ENCODE peak calls at places on chromosomes 1 and 21, in nine cellular contexts. Y, Q, L, V, S, N, U, T and M are unnamed samples.

GRCh38 chr21:43298546-43299440 is 128.1 kb downstream of the SIK1 start:
- DNase-seq in Q (no peak), S (no peak), Y (no peak), N (no peak), T (no peak), U (no peak), L (no peak), V (no peak), M (no peak)

GRCh38 chr1:208781391-208782035 is 537.3 kb upstream of the PLXNA2 start:
- DNase-seq in N (no peak), S (no peak), U (peak; percentile 83), Q (no peak), T (no peak), V (no peak), Y (no peak), L (no peak), M (no peak)

GRCh38 chr1:77465139-77465538 is 183.3 kb downstream of the AK5 start:
- DNase-seq in Q (no peak), V (no peak), S (no peak), U (no peak), L (no peak), T (no peak), Y (no peak), N (no peak), M (no peak)

GRCh38 chr1:11822091-11822490 is 16.1 kb downstream of the CLCN6 start:
- DNase-seq in T (no peak), L (no peak), V (no peak), U (no peak), N (no peak), Q (no peak), S (no peak), Y (no peak), M (no peak)

GRCh38 chr1:42822833-42823392 is 5.7 kb upstream of the SVBP start:
- DNase-seq in V (no peak), N (no peak), Y (no peak), S (no peak), U (no peak), L (peak; percentile 60), Q (no peak), T (no peak), M (no peak)

GRCh38 chr1:83761084-83761760 is 237.7 kb downstream of the TTLL7 start:
- DNase-seq in L (no peak), Y (no peak), U (no peak), S (no peak), T (peak; percentile 96), V (no peak), Q (no peak), N (peak; percentile 64), M (no peak)

GRCh38 chr1:109111386-109112055 is 2.4 kb upstream of the ELAPOR1 start:
- DNase-seq in N (no peak), Q (no peak), Y (no peak), L (peak; percentile 6), U (no peak), T (no peak), S (no peak), V (no peak), M (no peak)

GRCh38 chr1:202280595-202280994 is 61.1 kb downstream of the UBE2T start:
- DNase-seq in T (no peak), Y (no peak), L (no peak), N (no peak), Q (no peak), S (no peak), U (peak; percentile 17), V (no peak), M (no peak)

GRCh38 chr1:54408701-54409066 is 2.5 kb upstream of the SSBP3 start:
- DNase-seq in T (no peak), U (no peak), Q (no peak), V (no peak), S (no peak), L (no peak), Y (no peak), N (no peak), M (no peak)

GRCh38 chr1:167095368-167095767 is 1.5 kb downstream of the STYXL2 start:
- DNase-seq in U (no peak), L (peak; percentile 34), V (no peak), N (no peak), Q (no peak), Y (peak; percentile 84), T (no peak), S (peak; percentile 74), M (no peak)

GRCh38 chr1:177385760-177386698 is 215.3 kb downstream of the BRINP2 start:
- DNase-seq in L (no peak), Y (peak; percentile 65), U (no peak), V (no peak), Q (no peak), N (peak; percentile 4), S (no peak), T (no peak), M (no peak)

GRCh38 chr1:33338495-33339211 is 17.8 kb upstream of the A3GALT2 start:
- DNase-seq in U (peak; percentile 63), Q (peak; percentile 68), T (no peak), V (peak; percentile 63), Y (peak; percentile 75), S (no peak), L (peak; percentile 96), N (no peak), M (no peak)

GRCh38 chr1:154534263-154534844 is 24.1 kb downstream of the UBE2Q1 start:
- DNase-seq in Q (no peak), V (no peak), S (peak; percentile 77), T (peak; percentile 49), U (peak; percentile 89), L (peak; percentile 20), Y (peak; percentile 44), N (no peak), M (no peak)

GRCh38 chr1:212607206-212607923 is 1.2 kb upstream of the ATF3 start:
- DNase-seq in N (peak; percentile 63), Q (peak; percentile 49), V (peak; percentile 35), U (peak; percentile 52), L (no peak), T (peak; percentile 4), S (no peak), Y (peak; percentile 46), M (peak; percentile 40)

GRCh38 chr1:229669333-229669732 is 43.3 kb downstream of the URB2 start:
- DNase-seq in Q (no peak), S (no peak), N (no peak), U (no peak), V (no peak), Y (no peak), L (peak; percentile 67), T (no peak), M (no peak)

GRCh38 chr1:218547901-218548730 is 203.0 kb downstream of the TGFB2 start:
- DNase-seq in T (no peak), U (no peak), Q (no peak), N (no peak), S (no peak), L (no peak), Y (no peak), V (no peak), M (no peak)

GRCh38 chr1:218548764-218549163 is 203.6 kb downstream of the TGFB2 start:
- DNase-seq in S (no peak), L (no peak), T (no peak), N (no peak), U (no peak), Y (no peak), V (no peak), Q (no peak), M (no peak)

GRCh38 chr1:218557731-218558130 is 212.6 kb downstream of the TGFB2 start:
- DNase-seq in T (no peak), N (no peak), V (no peak), Q (no peak), L (no peak), S (no peak), U (peak; percentile 5), Y (peak; percentile 61), M (no peak)

GRCh38 chr1:218556016-218556415 is 210.9 kb downstream of the TGFB2 start:
- DNase-seq in Q (no peak), S (no peak), L (no peak), Y (no peak), V (no peak), N (no peak), T (no peak), U (no peak), M (no peak)

GRCh38 chr1:218553197-218553596 is 208.1 kb downstream of the TGFB2 start:
- DNase-seq in S (no peak), Q (no peak), T (no peak), Y (no peak), U (no peak), V (no peak), N (no peak), L (no peak), M (no peak)
- TF ChIP-seq CTCF in S (no peak), Q (no peak), T (no peak), Y (no peak), U (peak; percentile 34), V (peak; percentile 6), N (peak; percentile 6), L (no peak), M (no peak)

DNA sequence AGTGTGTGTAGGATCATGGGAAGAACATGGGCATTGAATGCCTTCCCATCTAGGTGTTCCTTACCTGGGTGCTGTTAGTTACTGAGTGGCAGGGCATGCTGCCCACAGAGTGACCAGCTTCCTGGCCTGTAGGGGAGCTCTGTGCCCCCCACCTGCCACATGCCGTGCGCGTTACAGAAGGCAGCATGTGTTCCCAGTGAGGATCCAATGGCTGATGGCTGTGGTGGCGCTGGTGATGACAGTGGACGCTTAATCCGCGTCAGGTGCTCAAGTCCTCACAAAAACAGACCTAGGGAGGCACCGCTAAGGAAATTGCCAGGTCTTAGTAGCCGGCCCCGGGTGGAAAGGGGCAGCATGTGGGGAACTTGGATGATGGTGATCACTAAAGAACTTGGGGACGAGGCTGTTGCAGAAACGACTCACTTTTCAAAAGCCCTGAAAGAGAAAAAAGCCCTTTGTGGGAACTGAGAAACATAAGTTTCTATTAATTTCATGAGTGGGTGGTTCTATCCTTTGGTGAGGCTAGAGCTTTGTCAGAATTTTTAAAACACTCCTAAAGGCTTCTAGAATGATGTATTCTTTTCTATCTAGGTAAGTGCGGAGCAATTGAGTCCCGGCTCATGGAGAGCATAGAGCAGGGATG is 93.2 kb downstream of the PRDM2 start:
- DNase-seq in Q (no peak), V (peak; percentile 43), T (no peak), Y (no peak), L (no peak), U (no peak), S (no peak), N (no peak), M (no peak)
- TF ChIP-seq CTCF in Q (no peak), V (no peak), T (no peak), Y (no peak), L (no peak), U (no peak), S (no peak), N (no peak), M (no peak)

DNA sequence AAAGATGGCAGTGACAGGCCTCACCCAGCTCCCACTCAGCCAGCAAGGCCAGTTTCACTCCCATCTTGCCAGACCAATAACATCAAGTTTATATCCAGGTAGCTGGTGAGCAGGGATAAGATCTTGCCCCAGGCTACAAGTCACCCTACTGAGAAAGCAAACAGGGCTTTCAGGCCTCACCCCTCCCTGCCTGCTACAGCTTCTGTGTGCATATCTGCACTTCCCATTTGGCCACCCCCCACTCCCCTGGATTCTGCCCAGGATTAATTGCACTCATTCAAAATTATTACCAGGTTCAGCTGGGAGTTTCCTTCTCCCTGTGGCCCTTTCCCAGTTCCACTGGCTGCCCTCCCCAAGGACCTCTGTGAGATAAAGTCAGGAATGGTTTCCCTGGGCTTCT is 352.1 kb downstream of the TBX15 start:
- DNase-seq in Q (no peak), U (no peak), N (no peak), T (no peak), V (no peak), S (no peak), L (no peak), Y (no peak), M (no peak)
- TF ChIP-seq CTCF in Q (no peak), U (no peak), N (no peak), T (no peak), V (no peak), S (no peak), L (no peak), Y (no peak), M (no peak)

GRCh38 chr1:169712309-169712631 is 850 bp upstream of the SELL start:
- DNase-seq in Q (no peak), S (no peak), T (no peak), U (no peak), N (no peak), V (no peak), Y (no peak), L (no peak), M (no peak)
- TF ChIP-seq CTCF in Q (no peak), S (peak; percentile 20), T (no peak), U (no peak), N (no peak), V (no peak), Y (no peak), L (no peak), M (peak; percentile 26)